ENCODE peak calls at places on chromosome 5, in six cellular contexts. H is PC-3, B is suprapubic skin, I is bronchial epithelial cell, T is astrocyte of the spinal cord, X is cardiac muscle cell. K is an unnamed sample.
A peak's percentile ranks its signal among the peaks of the same experiment; 100 is the strongest.

GRCh38 chr5:134122530-134122929 is 8.0 kb downstream of the TCF7 start:
- DNase-seq in T (no peak), X (no peak), B (no peak), H (no peak), I (no peak), K (no peak)

GRCh38 chr5:154368041-154368800 is 77.6 kb upstream of the SAP30L start:
- DNase-seq in X (peak; percentile 97), B (no peak), H (peak; percentile 95), T (peak; percentile 98), I (peak; percentile 95), K (peak; percentile 74)

GRCh38 chr5:162128117-162128516 is 60.5 kb downstream of the GABRG2 start:
- DNase-seq in I (no peak), B (no peak), X (no peak), H (peak; percentile 8), T (no peak), K (no peak)

GRCh38 chr5:15023846-15024245 is 152.3 kb upstream of the ANKH start:
- DNase-seq in H (peak; percentile 72), T (no peak), X (no peak), I (peak; percentile 48), B (no peak), K (no peak)

GRCh38 chr5:170070556-170071412 is 34.9 kb upstream of the FOXI1 start:
- DNase-seq in X (peak; percentile 68), H (peak; percentile 30), B (peak; percentile 69), T (peak; percentile 42), I (peak; percentile 4), K (no peak)

GRCh38 chr5:56164371-56164770 is 68.8 kb downstream of the ANKRD55 start:
- DNase-seq in B (no peak), X (peak; percentile 75), T (peak; percentile 36), I (no peak), H (no peak), K (no peak)

GRCh38 chr5:57937025-57937424 is 454.4 kb upstream of the ACTBL2 start:
- DNase-seq in H (no peak), B (no peak), T (no peak), X (peak; percentile 32), I (no peak), K (no peak)

GRCh38 chr5:168114444-168115017 is 176.9 kb upstream of the WWC1 start:
- DNase-seq in X (peak; percentile 63), I (peak; percentile 53), H (peak; percentile 68), T (peak; percentile 36), B (no peak), K (no peak)

GRCh38 chr5:124655943-124656459 is 90.4 kb downstream of the ZNF608 start:
- DNase-seq in I (peak; percentile 96), X (peak; percentile 81), T (peak; percentile 92), B (no peak), H (peak; percentile 87), K (peak; percentile 94)

GRCh38 chr5:54725391-54726280 is 208.1 kb downstream of the SNX18 start:
- DNase-seq in H (peak; percentile 49), I (peak; percentile 77), X (no peak), B (no peak), T (peak; percentile 64), K (no peak)

GRCh38 chr5:109354761-109355160 is 55.0 kb downstream of the PJA2 start:
- DNase-seq in T (no peak), H (peak; percentile 18), X (peak; percentile 28), B (no peak), I (no peak), K (no peak)

GRCh38 chr5:54115768-54116403 is 194.5 kb downstream of the ARL15 start:
- DNase-seq in B (no peak), I (peak; percentile 70), H (no peak), T (no peak), X (no peak), K (no peak)

GRCh38 chr5:142960309-142960696 is 190.1 kb downstream of the ARHGAP26 start:
- DNase-seq in X (peak; percentile 61), H (peak; percentile 74), B (no peak), T (peak; percentile 38), I (peak; percentile 92), K (no peak)

GRCh38 chr5:7794301-7794700 is 56.6 kb downstream of the CFAP90 start:
- DNase-seq in I (no peak), H (no peak), B (no peak), X (no peak), T (no peak), K (no peak)

GRCh38 chr5:176535101-176535654 is 2.0 kb downstream of the RNF44 start:
- DNase-seq in T (peak; percentile 12), B (no peak), X (no peak), H (peak; percentile 19), I (peak; percentile 49), K (no peak)

GRCh38 chr5:100901851-100902341 is 1.2 kb downstream of the ST8SIA4 start:
- DNase-seq in I (peak; percentile 18), X (peak; percentile 38), H (peak; percentile 46), B (peak; percentile 77), T (peak; percentile 52), K (no peak)

GRCh38 chr5:72160299-72160698 is 53.0 kb downstream of the MAP1B start:
- DNase-seq in H (no peak), I (no peak), X (peak; percentile 71), T (peak; percentile 76), B (no peak), K (no peak)

GRCh38 chr5:151495330-151495729 is 47.9 kb downstream of the SLC36A1 start:
- DNase-seq in B (no peak), I (peak; percentile 45), X (no peak), T (no peak), H (no peak), K (no peak)

GRCh38 chr5:158881076-158881880 is 218.4 kb downstream of the EBF1 start:
- DNase-seq in I (peak; percentile 11), T (no peak), H (peak; percentile 20), B (no peak), X (no peak), K (no peak)

GRCh38 chr5:158882236-158882635 is 217.5 kb downstream of the EBF1 start:
- DNase-seq in H (no peak), X (no peak), I (no peak), T (no peak), B (no peak), K (no peak)

GRCh38 chr5:158879993-158880392 is 219.7 kb downstream of the EBF1 start:
- DNase-seq in I (no peak), T (no peak), B (no peak), X (no peak), H (no peak), K (no peak)

GRCh38 chr5:158882660-158883059 is 217.1 kb downstream of the EBF1 start:
- DNase-seq in I (no peak), T (no peak), X (no peak), B (no peak), H (no peak), K (no peak)

DNA sequence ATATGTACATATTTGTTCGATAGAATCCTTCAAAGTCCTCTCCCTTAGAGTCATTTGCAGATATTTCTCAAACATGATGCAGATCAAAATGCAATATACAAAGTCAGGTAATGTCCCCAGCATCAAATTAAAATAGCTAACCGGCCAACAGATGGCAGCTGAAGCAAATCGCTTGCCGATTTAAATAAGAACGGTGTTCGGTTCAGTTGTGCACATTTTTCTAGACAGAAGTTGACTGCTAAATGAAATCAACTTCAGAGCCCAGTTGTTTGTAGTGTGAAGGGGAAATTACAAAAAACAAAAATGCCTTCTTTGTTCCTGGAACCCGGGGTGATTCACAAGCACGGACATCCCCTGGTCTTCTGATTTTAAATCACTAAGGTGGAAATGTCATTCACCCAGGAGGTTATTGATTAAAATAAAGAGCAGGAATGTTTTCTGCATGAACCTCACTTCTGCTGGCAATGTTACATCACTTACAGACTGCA is 219.2 kb downstream of the EBF1 start:
- DNase-seq in I (no peak), X (peak; percentile 12), B (no peak), H (peak; percentile 15), T (peak; percentile 35), K (peak; percentile 66)
- TF ChIP-seq CTCF in I (no peak), X (no peak), B (no peak), H (peak; percentile 29), T (peak; percentile 7), K (peak; percentile 18)

GRCh38 chr5:75046366-75047142 is 5.8 kb downstream of the GCNT4 start:
- DNase-seq in X (peak; percentile 63), H (no peak), T (no peak), I (peak; percentile 66), B (no peak), K (no peak)

GRCh38 chr5:75047356-75047755 is 5.0 kb downstream of the GCNT4 start:
- DNase-seq in B (no peak), I (no peak), T (no peak), H (no peak), X (no peak), K (no peak)

GRCh38 chr5:75050415-75050814 is 1.9 kb downstream of the GCNT4 start:
- DNase-seq in H (peak; percentile 16), B (no peak), X (peak; percentile 41), I (no peak), T (no peak), K (no peak)

GRCh38 chr5:75049581-75050274 is 2.6 kb downstream of the GCNT4 start:
- DNase-seq in I (peak; percentile 79), B (no peak), H (peak; percentile 70), X (peak; percentile 75), T (peak; percentile 42), K (peak; percentile 41)

DNA sequence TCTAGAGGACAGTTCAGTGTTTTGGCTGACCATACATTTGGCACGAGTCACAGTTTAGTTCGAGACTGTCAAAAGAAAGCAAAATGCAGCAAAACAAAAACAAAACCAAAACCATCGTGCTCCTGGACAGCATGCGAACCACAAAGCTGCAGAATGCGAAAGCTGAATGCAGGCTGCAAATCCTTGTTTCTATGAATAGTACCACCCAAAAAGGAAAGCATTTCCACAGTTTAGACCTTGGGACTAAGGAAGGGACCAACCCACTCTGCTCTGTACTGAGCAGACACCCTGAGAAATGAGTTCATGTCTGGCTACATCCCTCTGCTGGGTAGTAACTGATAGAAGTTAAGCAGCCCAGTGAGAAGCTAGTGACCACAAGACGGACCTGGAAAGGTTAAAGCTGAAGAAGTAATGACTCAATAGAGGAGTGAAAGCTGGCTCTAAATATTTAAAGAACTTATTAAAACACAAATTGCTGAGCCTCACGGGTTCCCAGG is 3.9 kb downstream of the GCNT4 start:
- DNase-seq in H (no peak), X (peak; percentile 25), T (peak; percentile 39), I (no peak), B (no peak), K (no peak)
- H3K4me3 ChIP-seq in H (no peak overlapping the region), X (no peak overlapping the region), T (no peak overlapping the region), I (no peak overlapping the region), B (no peak overlapping the region), K (peak overlapping the region; percentile 0)

GRCh38 chr5:148729182-148729581 is 74.9 kb upstream of the HTR4 start:
- DNase-seq in T (no peak), H (peak; percentile 61), B (no peak), X (peak; percentile 18), I (no peak), K (no peak)
- TF ChIP-seq CTCF in T (peak; percentile 20), H (peak; percentile 69), B (no peak), X (peak; percentile 28), I (no peak), K (peak; percentile 45)

GRCh38 chr5:172606156-172606785 is 34.8 kb upstream of the NEURL1B start:
- DNase-seq in B (no peak), I (no peak), T (no peak), X (no peak), H (no peak), K (no peak)

GRCh38 chr5:172600571-172600970 is 40.5 kb upstream of the NEURL1B start:
- DNase-seq in H (no peak), X (no peak), I (no peak), B (no peak), T (no peak), K (no peak)

GRCh38 chr5:172605466-172605865 is 35.6 kb upstream of the NEURL1B start:
- DNase-seq in I (peak; percentile 64), H (no peak), B (no peak), X (no peak), T (no peak), K (no peak)

GRCh38 chr5:172603425-172603824 is 37.6 kb upstream of the NEURL1B start:
- DNase-seq in H (no peak), B (no peak), X (peak; percentile 58), T (no peak), I (no peak), K (no peak)

GRCh38 chr5:172602712-172603289 is 38.3 kb upstream of the NEURL1B start:
- DNase-seq in I (no peak), X (peak; percentile 28), B (no peak), H (no peak), T (no peak), K (no peak)
- H3K4me3 ChIP-seq in I (no peak overlapping the region), X (no peak overlapping the region), B (no peak overlapping the region), H (no peak overlapping the region), T (no peak overlapping the region), K (no peak overlapping the region)

K was measured in epithelial cell of proximal tubule.